ENCODE peak calls at places on chromosomes 4 and X, in seven cellular contexts. One of them, this sample, is unnamed.

GRCh38 chr4:70818173-70818856 is 21.4 kb downstream of the GRSF1 start:
- DNase-seq in BJ: no peak
- DNase-seq in fibroblast of lung: no peak
- DNase-seq in tibial nerve: no peak
- DNase-seq in effector memory CD4-positive, alpha-beta T cell: no peak
- DNase-seq in bronchial epithelial cell: no peak
- DNase-seq in pancreas: no peak
- DNase-seq in this sample: no peak

GRCh38 chr4:151418385-151418784 is 9.4 kb downstream of the FHIP1A start:
- DNase-seq in BJ: peak
- DNase-seq in fibroblast of lung: peak
- DNase-seq in tibial nerve: no peak
- DNase-seq in effector memory CD4-positive, alpha-beta T cell: no peak
- DNase-seq in bronchial epithelial cell: peak
- DNase-seq in pancreas: peak
- DNase-seq in this sample: no peak

GRCh38 chrX:71577682-71578081 is 555 bp upstream of the GCNA start:
- DNase-seq in BJ: no peak
- DNase-seq in fibroblast of lung: peak
- DNase-seq in tibial nerve: no peak
- DNase-seq in effector memory CD4-positive, alpha-beta T cell: no peak
- DNase-seq in bronchial epithelial cell: no peak
- DNase-seq in pancreas: no peak
- DNase-seq in this sample: no peak

GRCh38 chr4:2535386-2536192 is 858 bp upstream of the FAM193A start:
- DNase-seq in BJ: no peak
- DNase-seq in fibroblast of lung: peak
- DNase-seq in tibial nerve: peak
- DNase-seq in effector memory CD4-positive, alpha-beta T cell: peak
- DNase-seq in bronchial epithelial cell: no peak
- DNase-seq in pancreas: peak
- DNase-seq in this sample: no peak

GRCh38 chrX:54492340-54492739 is 3.7 kb downstream of the FGD1 start:
- DNase-seq in BJ: no peak
- DNase-seq in fibroblast of lung: peak
- DNase-seq in tibial nerve: no peak
- DNase-seq in effector memory CD4-positive, alpha-beta T cell: no peak
- DNase-seq in bronchial epithelial cell: peak
- DNase-seq in pancreas: no peak
- DNase-seq in this sample: no peak

GRCh38 chrX:83658731-83659130 is 150.6 kb downstream of the POU3F4 start:
- DNase-seq in BJ: no peak
- DNase-seq in fibroblast of lung: no peak
- DNase-seq in tibial nerve: no peak
- DNase-seq in effector memory CD4-positive, alpha-beta T cell: no peak
- DNase-seq in bronchial epithelial cell: no peak
- DNase-seq in pancreas: no peak
- DNase-seq in this sample: no peak

GRCh38 chr4:74632634-74633033 is 161.7 kb downstream of the BTC start:
- DNase-seq in BJ: no peak
- DNase-seq in fibroblast of lung: peak
- DNase-seq in tibial nerve: peak
- DNase-seq in effector memory CD4-positive, alpha-beta T cell: no peak
- DNase-seq in bronchial epithelial cell: peak
- DNase-seq in pancreas: no peak
- DNase-seq in this sample: no peak

GRCh38 chr4:71275004-71275403 is 63.8 kb upstream of the SLC4A4 start:
- DNase-seq in BJ: no peak
- DNase-seq in fibroblast of lung: no peak
- DNase-seq in tibial nerve: no peak
- DNase-seq in effector memory CD4-positive, alpha-beta T cell: no peak
- DNase-seq in bronchial epithelial cell: no peak
- DNase-seq in pancreas: no peak
- DNase-seq in this sample: no peak

GRCh38 chrX:17563515-17563914 is 173.8 kb upstream of the SCML1 start:
- DNase-seq in BJ: no peak
- DNase-seq in fibroblast of lung: no peak
- DNase-seq in tibial nerve: no peak
- DNase-seq in effector memory CD4-positive, alpha-beta T cell: no peak
- DNase-seq in bronchial epithelial cell: peak
- DNase-seq in pancreas: no peak
- DNase-seq in this sample: no peak

GRCh38 chrX:68627986-68628385 is 19.5 kb upstream of the STARD8 start:
- DNase-seq in BJ: no peak
- DNase-seq in fibroblast of lung: no peak
- DNase-seq in tibial nerve: no peak
- DNase-seq in effector memory CD4-positive, alpha-beta T cell: no peak
- DNase-seq in bronchial epithelial cell: no peak
- DNase-seq in pancreas: no peak
- DNase-seq in this sample: no peak

GRCh38 chrX:134172588-134173259 is 64.3 kb upstream of the CCDC160 start:
- DNase-seq in BJ: no peak
- DNase-seq in fibroblast of lung: peak
- DNase-seq in tibial nerve: no peak
- DNase-seq in effector memory CD4-positive, alpha-beta T cell: no peak
- DNase-seq in bronchial epithelial cell: no peak
- DNase-seq in pancreas: peak
- DNase-seq in this sample: no peak

GRCh38 chrX:12693754-12694153 is 97.5 kb upstream of the PRPS2 start:
- DNase-seq in BJ: no peak
- DNase-seq in fibroblast of lung: no peak
- DNase-seq in tibial nerve: no peak
- DNase-seq in effector memory CD4-positive, alpha-beta T cell: no peak
- DNase-seq in bronchial epithelial cell: no peak
- DNase-seq in pancreas: no peak
- DNase-seq in this sample: no peak

GRCh38 chr4:140711910-140712309 is 44.3 kb downstream of the TBC1D9 start:
- DNase-seq in BJ: no peak
- DNase-seq in fibroblast of lung: no peak
- DNase-seq in tibial nerve: no peak
- DNase-seq in effector memory CD4-positive, alpha-beta T cell: no peak
- DNase-seq in bronchial epithelial cell: no peak
- DNase-seq in pancreas: no peak
- DNase-seq in this sample: no peak

GRCh38 chr4:4388836-4389575 is 2.1 kb downstream of the NSG1 start:
- DNase-seq in BJ: no peak
- DNase-seq in fibroblast of lung: no peak
- DNase-seq in tibial nerve: no peak
- DNase-seq in effector memory CD4-positive, alpha-beta T cell: no peak
- DNase-seq in bronchial epithelial cell: no peak
- DNase-seq in pancreas: no peak
- DNase-seq in this sample: no peak

GRCh38 chr4:189364032-189364449 is 576.6 kb upstream of the FRG1 start:
- DNase-seq in BJ: no peak
- DNase-seq in fibroblast of lung: no peak
- DNase-seq in tibial nerve: no peak
- DNase-seq in effector memory CD4-positive, alpha-beta T cell: no peak
- DNase-seq in bronchial epithelial cell: no peak
- DNase-seq in pancreas: peak
- DNase-seq in this sample: no peak

GRCh38 chr4:163495900-163496299 is 1.4 kb downstream of the TMA16 start:
- DNase-seq in BJ: no peak
- DNase-seq in fibroblast of lung: no peak
- DNase-seq in tibial nerve: no peak
- DNase-seq in effector memory CD4-positive, alpha-beta T cell: no peak
- DNase-seq in bronchial epithelial cell: no peak
- DNase-seq in pancreas: no peak
- DNase-seq in this sample: peak

GRCh38 chr4:88211473-88212252 is 53.2 kb upstream of the ABCG2 start:
- DNase-seq in BJ: no peak
- DNase-seq in fibroblast of lung: peak
- DNase-seq in tibial nerve: peak
- DNase-seq in effector memory CD4-positive, alpha-beta T cell: peak
- DNase-seq in bronchial epithelial cell: peak
- DNase-seq in pancreas: peak
- DNase-seq in this sample: peak

GRCh38 chr4:159267023-159267939 is 164.4 kb downstream of the RAPGEF2 start:
- DNase-seq in BJ: no peak
- DNase-seq in fibroblast of lung: peak
- DNase-seq in tibial nerve: no peak
- DNase-seq in effector memory CD4-positive, alpha-beta T cell: no peak
- DNase-seq in bronchial epithelial cell: no peak
- DNase-seq in pancreas: no peak
- DNase-seq in this sample: no peak
- H3K4me3 ChIP-seq in BJ: no peak
- H3K4me3 ChIP-seq in fibroblast of lung: peak
- H3K4me3 ChIP-seq in tibial nerve: peak
- H3K4me3 ChIP-seq in effector memory CD4-positive, alpha-beta T cell: no peak
- H3K4me3 ChIP-seq in bronchial epithelial cell: no peak
- H3K4me3 ChIP-seq in pancreas: no peak
- H3K4me3 ChIP-seq in this sample: peak

DNA sequence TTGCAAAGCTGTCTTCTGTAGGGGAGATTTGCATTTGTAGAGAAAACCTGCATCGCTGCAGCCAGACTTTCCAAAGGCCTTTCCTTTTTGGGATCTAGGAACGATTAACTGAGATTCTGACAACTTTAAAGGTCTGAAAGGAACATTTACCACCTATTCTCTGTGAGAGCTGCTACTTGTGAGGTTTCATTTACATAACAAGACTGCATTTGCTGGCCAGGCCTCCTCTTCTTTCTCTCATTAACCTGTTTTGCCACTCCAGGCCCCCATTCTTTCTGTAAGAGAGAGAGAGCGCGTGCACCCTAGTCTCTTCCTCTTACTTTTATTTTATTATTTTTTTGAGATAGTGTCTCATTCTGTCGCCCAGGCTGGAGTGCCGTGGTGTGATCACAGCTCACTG is 31.6 kb downstream of the TMEM31 start:
- DNase-seq in BJ: no peak
- DNase-seq in fibroblast of lung: no peak
- DNase-seq in tibial nerve: no peak
- DNase-seq in effector memory CD4-positive, alpha-beta T cell: no peak
- DNase-seq in bronchial epithelial cell: no peak
- DNase-seq in pancreas: no peak
- DNase-seq in this sample: no peak
- H3K4me3 ChIP-seq in BJ: no peak
- H3K4me3 ChIP-seq in fibroblast of lung: no peak
- H3K4me3 ChIP-seq in tibial nerve: no peak
- H3K4me3 ChIP-seq in effector memory CD4-positive, alpha-beta T cell: no peak
- H3K4me3 ChIP-seq in bronchial epithelial cell: no peak
- H3K4me3 ChIP-seq in pancreas: no peak
- H3K4me3 ChIP-seq in this sample: no peak

GRCh38 chr4:161525121-161525520 is 638.7 kb downstream of the FSTL5 start:
- DNase-seq in BJ: no peak
- DNase-seq in fibroblast of lung: no peak
- DNase-seq in tibial nerve: no peak
- DNase-seq in effector memory CD4-positive, alpha-beta T cell: no peak
- DNase-seq in bronchial epithelial cell: no peak
- DNase-seq in pancreas: no peak
- DNase-seq in this sample: no peak
- H3K4me3 ChIP-seq in BJ: no peak
- H3K4me3 ChIP-seq in fibroblast of lung: no peak
- H3K4me3 ChIP-seq in tibial nerve: no peak
- H3K4me3 ChIP-seq in effector memory CD4-positive, alpha-beta T cell: no peak
- H3K4me3 ChIP-seq in bronchial epithelial cell: no peak
- H3K4me3 ChIP-seq in pancreas: no peak
- H3K4me3 ChIP-seq in this sample: no peak

DNA sequence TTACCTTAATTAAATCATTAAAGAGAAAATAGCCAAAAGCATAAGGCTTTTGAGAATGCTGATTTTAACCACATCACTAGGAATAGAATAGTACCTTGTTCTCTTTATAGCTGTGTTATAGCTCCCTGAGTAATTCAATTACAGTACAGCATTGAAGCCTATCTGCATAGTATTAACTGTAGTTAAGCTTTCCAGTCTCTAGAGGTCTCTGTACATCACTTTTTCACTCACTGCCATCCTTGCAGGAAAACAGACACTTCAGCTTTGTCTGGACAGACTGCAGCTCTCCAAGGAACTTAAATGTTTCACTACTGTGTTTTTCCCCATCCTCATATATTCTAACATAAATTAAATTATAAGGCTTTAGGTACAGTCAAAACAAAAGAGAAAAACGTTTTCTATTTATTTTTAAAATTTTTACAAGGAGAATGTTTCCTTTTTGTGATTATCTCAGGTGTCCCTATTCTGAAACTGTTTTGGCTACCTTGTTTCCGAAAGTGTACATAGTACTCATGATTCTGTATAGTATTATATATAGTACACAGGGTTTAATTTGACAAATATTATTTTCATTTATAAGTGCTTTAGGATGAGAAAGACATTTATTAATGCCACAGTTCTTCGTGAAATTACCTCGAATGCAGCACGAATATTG is 407.9 kb downstream of the PCDH18 start:
- DNase-seq in BJ: peak
- DNase-seq in fibroblast of lung: peak
- DNase-seq in tibial nerve: no peak
- DNase-seq in effector memory CD4-positive, alpha-beta T cell: no peak
- DNase-seq in bronchial epithelial cell: peak
- DNase-seq in pancreas: no peak
- DNase-seq in this sample: no peak
- H3K4me3 ChIP-seq in BJ: peak
- H3K4me3 ChIP-seq in fibroblast of lung: peak
- H3K4me3 ChIP-seq in tibial nerve: peak
- H3K4me3 ChIP-seq in effector memory CD4-positive, alpha-beta T cell: no peak
- H3K4me3 ChIP-seq in bronchial epithelial cell: no peak
- H3K4me3 ChIP-seq in pancreas: no peak
- H3K4me3 ChIP-seq in this sample: no peak

GRCh38 chrX:31223817-31224216 is 152.0 kb upstream of the FTHL17 start:
- DNase-seq in BJ: no peak
- DNase-seq in fibroblast of lung: peak
- DNase-seq in tibial nerve: no peak
- DNase-seq in effector memory CD4-positive, alpha-beta T cell: no peak
- DNase-seq in bronchial epithelial cell: peak
- DNase-seq in pancreas: peak
- DNase-seq in this sample: peak
- H3K4me3 ChIP-seq in BJ: no peak
- H3K4me3 ChIP-seq in fibroblast of lung: no peak
- H3K4me3 ChIP-seq in tibial nerve: no peak
- H3K4me3 ChIP-seq in effector memory CD4-positive, alpha-beta T cell: no peak
- H3K4me3 ChIP-seq in bronchial epithelial cell: no peak
- H3K4me3 ChIP-seq in pancreas: no peak
- H3K4me3 ChIP-seq in this sample: no peak

GRCh38 chrX:45765726-45766125 is 565.0 kb upstream of the DIPK2B start:
- DNase-seq in BJ: no peak
- DNase-seq in fibroblast of lung: no peak
- DNase-seq in tibial nerve: no peak
- DNase-seq in effector memory CD4-positive, alpha-beta T cell: no peak
- DNase-seq in bronchial epithelial cell: no peak
- DNase-seq in pancreas: no peak
- DNase-seq in this sample: no peak
- H3K4me3 ChIP-seq in BJ: peak
- H3K4me3 ChIP-seq in fibroblast of lung: peak
- H3K4me3 ChIP-seq in tibial nerve: no peak
- H3K4me3 ChIP-seq in effector memory CD4-positive, alpha-beta T cell: no peak
- H3K4me3 ChIP-seq in bronchial epithelial cell: no peak
- H3K4me3 ChIP-seq in pancreas: no peak
- H3K4me3 ChIP-seq in this sample: no peak